ENCODE peak calls at places on chromosomes 16 and 17, in five cellular contexts. A is fibroblast of lung, K is tibial artery, M is tibial nerve, J is right atrium auricular region. L is an unnamed sample. For H3K4me1, the result is how much of the 10 kb centered on the place peaks cover.

GRCh38 chr16:19718624-19718965 is 524 bp downstream of the IQCK start:
- DNase-seq in A (peak), K (no peak), M (no peak), J (no peak), L (no peak)

GRCh38 chr16:87708181-87708580 is 57.6 kb downstream of the KLHDC4 start:
- DNase-seq in A (no peak), K (no peak), M (no peak), J (no peak), L (no peak)

GRCh38 chr17:51120357-51120738 is 320 bp downstream of the SPAG9 start:
- DNase-seq in A (peak), K (no peak), M (peak), J (peak), L (peak)

GRCh38 chr17:44653954-44654353 is 2.3 kb upstream of the MEIOC start:
- DNase-seq in A (no peak), K (no peak), M (no peak), J (no peak), L (no peak)

GRCh38 chr16:67842509-67843342 is 606 bp downstream of the THAP11 start:
- DNase-seq in A (peak), K (peak), M (no peak), J (no peak), L (peak)

GRCh38 chr17:81245665-81246342 is 6.7 kb downstream of the NDUFAF8 start:
- DNase-seq in A (no peak), K (no peak), M (no peak), J (no peak), L (no peak)

GRCh38 chr16:23284584-23284983 is 17.5 kb upstream of the SCNN1B start:
- DNase-seq in A (no peak), K (no peak), M (no peak), J (no peak), L (no peak)

GRCh38 chr17:55783684-55784245 is 32.9 kb downstream of the PCTP start:
- DNase-seq in A (no peak), K (peak), M (peak), J (peak), L (no peak)

GRCh38 chr17:13355054-13355453 is 246.7 kb downstream of the HS3ST3A1 start:
- DNase-seq in A (no peak), K (no peak), M (no peak), J (no peak), L (no peak)

GRCh38 chr17:187130-187529 is 5.7 kb upstream of the DOC2B start:
- DNase-seq in A (no peak), K (no peak), M (no peak), J (no peak), L (no peak)

GRCh38 chr16:89575247-89576172 is at the start of gene CPNE7:
- DNase-seq in A (no peak), K (no peak), M (no peak), J (no peak), L (no peak)

GRCh38 chr17:79478051-79478461 is 132.8 kb downstream of the RBFOX3 start:
- DNase-seq in A (peak), K (no peak), M (no peak), J (no peak), L (no peak)

GRCh38 chr17:13302983-13303382 is 285.2 kb upstream of the ELAC2 start:
- DNase-seq in A (no peak), K (no peak), M (no peak), J (no peak), L (no peak)

GRCh38 chr17:9725575-9725974 is 65.8 kb downstream of the DHRS7C start:
- DNase-seq in A (peak), K (no peak), M (no peak), J (no peak), L (no peak)

GRCh38 chr17:57401556-57402488 is 145.5 kb downstream of the MSI2 start:
- DNase-seq in A (no peak), K (no peak), M (no peak), J (no peak), L (no peak)

GRCh38 chr17:60832206-60832605 is 154.6 kb downstream of the BCAS3 start:
- DNase-seq in A (peak), K (no peak), M (no peak), J (no peak), L (no peak)

GRCh38 chr16:18832021-18832420 is 30.7 kb upstream of the ARL6IP1 start:
- DNase-seq in A (no peak), K (no peak), M (no peak), J (no peak), L (no peak)

GRCh38 chr17:45293413-45294211 is 23.2 kb downstream of the MAP3K14 start:
- DNase-seq in A (peak), K (peak), M (peak), J (peak), L (peak)

GRCh38 chr17:17628388-17629008 is 37.0 kb upstream of the PEMT start:
- DNase-seq in A (no peak), K (no peak), M (no peak), J (no peak), L (peak)

GRCh38 chr17:74404802-74405201 is 27.1 kb upstream of the GPRC5C start:
- DNase-seq in A (no peak), K (no peak), M (no peak), J (no peak), L (no peak)

GRCh38 chr16:89523680-89524344 is 15.6 kb downstream of the SPG7 start:
- DNase-seq in A (no peak), K (no peak), M (no peak), J (no peak), L (no peak)

GRCh38 chr16:66588981-66589713 is 9.9 kb downstream of the CMTM2 start:
- DNase-seq in A (no peak), K (no peak), M (peak), J (no peak), L (peak)

GRCh38 chr17:43366809-43367587 is 31.8 kb upstream of the ARL4D start:
- DNase-seq in A (peak), K (no peak), M (no peak), J (no peak), L (no peak)

GRCh38 chr16:81823111-81823510 is 44.0 kb downstream of the PLCG2 start:
- DNase-seq in A (no peak), K (no peak), M (no peak), J (no peak), L (no peak)

GRCh38 chr17:673200-673681 is 41.4 kb downstream of the VPS53 start:
- DNase-seq in A (peak), K (no peak), M (no peak), J (no peak), L (no peak)

GRCh38 chr17:50310455-50311111 is 35.3 kb upstream of the XYLT2 start:
- DNase-seq in A (no peak), K (no peak), M (no peak), J (no peak), L (no peak)

GRCh38 chr17:12545877-12546513 is 119.7 kb upstream of the MYOCD start:
- DNase-seq in A (peak), K (peak), M (peak), J (no peak), L (no peak)

GRCh38 chr16:12150600-12150999 is 174.1 kb downstream of the SNX29 start:
- DNase-seq in A (no peak), K (no peak), M (no peak), J (no peak), L (no peak)

GRCh38 chr16:86854058-86854621 is 275.8 kb downstream of the FOXL1 start:
- DNase-seq in A (peak), K (no peak), M (peak), J (no peak), L (no peak)

GRCh38 chr16:50806099-50807062 is 64.5 kb downstream of the CYLD start:
- DNase-seq in A (peak), K (peak), M (peak), J (peak), L (peak)

GRCh38 chr17:51000835-51001638 is 119.6 kb downstream of the SPAG9 start:
- DNase-seq in A (peak), K (no peak), M (peak), J (no peak), L (no peak)

GRCh38 chr17:17849863-17850373 is 13.1 kb upstream of the SREBF1 start:
- DNase-seq in A (peak), K (no peak), M (peak), J (peak), L (peak)

GRCh38 chr16:3175157-3176153 is 12.5 kb upstream of the OR1F1 start:
- DNase-seq in A (peak), K (no peak), M (no peak), J (no peak), L (no peak)

GRCh38 chr16:3171181-3171854 is 16.7 kb upstream of the OR1F1 start:
- DNase-seq in A (no peak), K (no peak), M (no peak), J (no peak), L (peak)

GRCh38 chr16:3174618-3175148 is 13.3 kb upstream of the OR1F1 start:
- DNase-seq in A (no peak), K (no peak), M (no peak), J (no peak), L (no peak)

GRCh38 chr16:3171855-3172593 is 16.0 kb upstream of the OR1F1 start:
- DNase-seq in A (peak), K (no peak), M (no peak), J (no peak), L (no peak)

DNA sequence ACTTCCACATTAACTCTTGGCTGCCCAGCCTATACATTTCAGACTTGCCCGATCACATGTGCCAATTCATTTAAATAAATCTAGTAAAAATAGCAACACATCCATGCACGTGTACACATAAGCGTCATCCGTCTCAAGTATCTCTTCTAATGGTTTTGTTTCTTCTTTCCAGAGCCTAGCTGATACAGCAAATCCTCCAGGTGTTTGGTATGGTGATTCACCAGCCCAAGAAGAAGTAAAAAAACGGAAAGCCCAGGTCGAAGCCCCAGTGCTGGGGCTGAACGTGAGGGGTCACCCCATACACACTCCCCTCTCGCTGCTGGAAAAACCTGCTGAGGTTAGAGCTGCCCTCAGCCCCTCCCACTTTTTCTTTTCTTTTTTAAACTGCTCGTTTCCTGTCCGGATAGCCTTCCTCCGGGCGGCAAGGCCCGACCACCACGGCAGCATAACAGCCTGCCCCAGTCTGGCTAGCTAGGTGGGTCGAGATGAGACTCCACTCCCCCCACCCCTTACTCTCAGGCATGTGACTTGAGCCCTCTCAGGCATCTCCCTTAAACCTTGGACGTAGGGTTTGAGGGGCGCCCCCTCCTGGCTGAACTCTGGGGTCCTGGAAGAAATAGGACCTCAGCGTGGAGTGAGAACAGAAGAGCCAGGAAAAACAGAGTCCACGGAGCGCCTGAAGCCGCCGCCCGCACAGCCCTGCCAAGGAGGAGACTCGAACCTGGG is 13.9 kb upstream of the OR1F1 start:
- DNase-seq in A (no peak), K (no peak), M (no peak), J (no peak), L (no peak)
- H3K4me3 ChIP-seq in A (no peak), K (no peak), M (no peak), J (no peak), L (no peak)

GRCh38 chr17:75627094-75627493 is 6.1 kb upstream of the SMIM5 start:
- DNase-seq in A (no peak), K (no peak), M (no peak), J (no peak), L (no peak)

GRCh38 chr17:75631353-75631752 is 1.9 kb upstream of the SMIM5 start:
- DNase-seq in A (no peak), K (no peak), M (no peak), J (no peak), L (no peak)

GRCh38 chr17:75628425-75628824 is 4.8 kb upstream of the SMIM5 start:
- DNase-seq in A (no peak), K (no peak), M (no peak), J (no peak), L (no peak)

GRCh38 chr17:75630071-75630917 is 2.9 kb upstream of the SMIM5 start:
- DNase-seq in A (no peak), K (no peak), M (no peak), J (no peak), L (no peak)

DNA sequence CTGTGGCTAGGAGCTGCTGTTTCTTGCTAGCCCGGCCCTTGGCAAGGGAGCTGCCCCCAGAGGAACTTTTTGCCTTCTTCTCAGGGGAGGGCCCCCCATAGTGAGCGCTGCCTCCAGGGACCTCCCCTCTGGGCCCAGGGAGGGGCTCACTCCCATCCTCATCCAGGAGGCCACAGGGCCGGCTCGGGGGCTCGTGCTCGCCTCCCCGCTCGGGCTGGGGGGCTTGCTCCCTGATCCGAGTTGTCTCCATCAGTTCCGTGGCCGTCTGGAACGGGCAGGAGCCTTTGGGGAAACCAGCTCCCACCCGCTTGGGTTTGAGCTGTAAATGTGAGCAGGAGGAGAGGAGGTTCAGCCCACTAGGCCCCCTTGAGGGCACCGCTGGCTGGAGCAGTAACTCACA is 4.1 kb upstream of the SMIM5 start:
- DNase-seq in A (no peak), K (no peak), M (no peak), J (no peak), L (no peak)
- H3K27ac ChIP-seq in A (no peak), K (no peak), M (no peak), J (no peak), L (no peak)

DNA sequence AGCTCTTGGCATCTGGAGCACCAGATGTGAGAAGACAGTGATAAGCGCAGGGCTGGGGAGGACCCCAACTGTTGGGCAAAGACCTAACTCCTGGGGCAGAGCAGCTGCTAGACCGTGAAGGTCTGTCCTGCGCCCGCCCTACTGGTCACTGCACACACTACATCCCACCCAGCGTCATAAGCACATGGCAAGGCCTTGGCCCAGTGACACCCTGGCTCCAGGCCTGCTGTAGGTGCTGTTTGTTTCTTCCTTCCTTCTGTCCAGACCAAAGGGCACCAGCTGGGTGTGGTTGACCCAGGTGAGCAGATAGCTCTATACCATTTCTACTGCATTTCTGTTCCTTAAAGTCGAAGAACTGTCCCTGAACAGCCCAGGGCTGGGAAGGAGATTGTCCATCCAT is 6.4 kb downstream of the TRPV3 start:
- DNase-seq in A (no peak), K (no peak), M (no peak), J (no peak), L (no peak)
- H3K4me1 ChIP-seq in A (under half), K (under half), M (under half), J (under half), L (under half)

GRCh38 chr17:41928693-41929251 is 1.6 kb upstream of the ODAD4 start:
- DNase-seq in A (no peak), K (no peak), M (no peak), J (no peak), L (no peak)
- H3K4me3 ChIP-seq in A (no peak), K (no peak), M (no peak), J (no peak), L (no peak)

GRCh38 chr16:57238682-57239081 is 6.4 kb upstream of the ARL2BP start:
- DNase-seq in A (no peak), K (no peak), M (no peak), J (no peak), L (no peak)

GRCh38 chr16:57240872-57241271 is 4.2 kb upstream of the ARL2BP start:
- DNase-seq in A (no peak), K (no peak), M (no peak), J (no peak), L (no peak)

GRCh38 chr16:57242650-57243049 is 2.4 kb upstream of the ARL2BP start:
- DNase-seq in A (no peak), K (no peak), M (no peak), J (no peak), L (no peak)

GRCh38 chr16:57235128-57236092 is 9.6 kb upstream of the ARL2BP start:
- DNase-seq in A (peak), K (no peak), M (no peak), J (no peak), L (no peak)

DNA sequence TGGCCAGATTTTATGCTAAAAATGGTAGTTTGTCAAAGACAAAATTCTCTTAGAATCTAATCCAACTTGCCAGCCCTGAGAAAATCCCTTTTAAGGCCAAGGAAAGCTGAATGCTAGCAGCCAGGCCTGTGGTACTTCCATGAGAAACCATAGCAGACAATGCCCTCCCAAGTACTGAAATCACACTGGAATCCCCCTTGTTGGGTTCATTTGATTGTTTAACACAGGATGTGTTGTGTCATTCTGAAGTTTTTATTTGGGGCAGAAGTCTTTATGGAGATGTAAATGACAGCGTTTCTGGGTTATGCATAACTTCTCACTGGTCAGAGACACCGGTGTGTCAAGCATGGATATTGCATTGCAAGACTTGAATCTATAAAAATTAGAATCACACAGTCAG is 6.0 kb upstream of the ARL2BP start:
- DNase-seq in A (no peak), K (no peak), M (no peak), J (no peak), L (no peak)
- H3K27ac ChIP-seq in A (no peak), K (no peak), M (no peak), J (no peak), L (no peak)

GRCh38 chr16:27209591-27209990 is 6.3 kb downstream of the KDM8 start:
- DNase-seq in A (no peak), K (no peak), M (no peak), J (no peak), L (no peak)

GRCh38 chr16:27210174-27210573 is 6.8 kb downstream of the KDM8 start:
- DNase-seq in A (no peak), K (no peak), M (no peak), J (no peak), L (no peak)

GRCh38 chr16:27208081-27208692 is 4.9 kb downstream of the KDM8 start:
- DNase-seq in A (no peak), K (no peak), M (no peak), J (no peak), L (no peak)

GRCh38 chr16:27208809-27209208 is 5.5 kb downstream of the KDM8 start:
- DNase-seq in A (peak), K (no peak), M (no peak), J (no peak), L (no peak)

DNA sequence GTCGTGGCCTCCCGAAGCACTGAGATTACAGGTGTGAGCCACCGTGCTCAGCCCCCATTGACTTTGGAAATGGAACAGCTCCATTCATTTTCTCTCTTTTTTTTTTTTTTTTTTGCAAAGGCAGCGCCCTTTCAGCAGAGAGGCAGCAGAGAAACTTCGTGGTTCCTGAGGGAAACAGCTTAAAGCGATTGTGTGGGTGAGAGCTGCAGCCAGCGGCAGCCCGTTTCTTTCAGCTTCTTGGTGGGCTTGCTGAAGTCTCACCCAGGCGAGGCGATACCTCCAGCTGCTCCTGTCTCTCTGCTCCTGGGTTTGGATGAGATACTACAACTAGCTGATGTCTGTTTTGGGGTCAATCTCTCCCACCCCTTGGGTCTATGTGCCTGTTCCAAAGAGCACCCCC is 7.7 kb downstream of the KDM8 start:
- DNase-seq in A (no peak), K (no peak), M (no peak), J (no peak), L (no peak)
- H3K4me1 ChIP-seq in A (under half), K (under half), M (under half), J (under half), L (under half)